ENCODE peak calls at places on chromosomes 11 and 22, in six cellular contexts. K, R, Z, Y, V and S are unnamed samples.
A peak's percentile ranks its signal among the peaks of the same experiment; 100 is the strongest.

GRCh38 chr22:42717197-42717967 is 3.3 kb downstream of the A4GALT start:
- DNase-seq in Z (no peak), R (peak; percentile 72), K (peak; percentile 47), Y (no peak), V (no peak), S (no peak)

GRCh38 chr11:796565-797299 is 1.3 kb downstream of the SLC25A22 start:
- DNase-seq in Y (peak; percentile 48), V (no peak), K (no peak), Z (no peak), R (no peak), S (no peak)

GRCh38 chr11:72671144-72672099 is 2.8 kb downstream of the PDE2A start:
- DNase-seq in Z (no peak), R (no peak), Y (no peak), K (no peak), V (no peak), S (no peak)

GRCh38 chr11:117037279-117037951 is 60.8 kb downstream of the SIK3 start:
- DNase-seq in V (no peak), Z (no peak), K (no peak), R (no peak), Y (no peak), S (no peak)

GRCh38 chr11:27627979-27628378 is 72.3 kb downstream of the BDNF start:
- DNase-seq in Y (no peak), V (no peak), R (no peak), Z (no peak), K (no peak), S (no peak)

GRCh38 chr11:95035316-95035715 is 10.3 kb downstream of the KDM4E start:
- DNase-seq in R (no peak), K (no peak), V (no peak), Y (no peak), Z (no peak), S (no peak)

GRCh38 chr11:64553554-64554201 is 37.3 kb upstream of the SLC22A12 start:
- DNase-seq in R (peak; percentile 74), Z (peak; percentile 75), K (peak; percentile 40), Y (peak; percentile 70), V (no peak), S (peak; percentile 65)

GRCh38 chr11:60609632-60610031 is 89.8 kb upstream of the MS4A8 start:
- DNase-seq in R (no peak), V (no peak), Z (no peak), K (no peak), Y (no peak), S (no peak)

GRCh38 chr11:85759915-85760314 is 51.0 kb downstream of the SYTL2 start:
- DNase-seq in K (no peak), Z (no peak), R (no peak), Y (no peak), V (no peak), S (peak; percentile 11)

GRCh38 chr11:12842933-12843636 is 166.0 kb upstream of the RASSF10 start:
- DNase-seq in Y (peak; percentile 75), K (peak; percentile 27), Z (no peak), V (no peak), R (no peak), S (no peak)

GRCh38 chr11:96960926-96961325 is 571.1 kb downstream of the JRKL start:
- DNase-seq in Y (no peak), V (no peak), R (no peak), Z (no peak), K (no peak), S (no peak)

GRCh38 chr11:35714882-35715612 is 52.5 kb downstream of the TRIM44 start:
- DNase-seq in Y (no peak), V (no peak), R (no peak), K (no peak), Z (no peak), S (peak; percentile 6)

GRCh38 chr11:43366597-43367121 is 7.9 kb downstream of the TTC17 start:
- DNase-seq in Z (no peak), V (no peak), R (no peak), Y (peak; percentile 39), K (no peak), S (no peak)

GRCh38 chr11:17643506-17644405 is 75.6 kb upstream of the MYOD1 start:
- DNase-seq in V (no peak), Z (no peak), Y (no peak), R (no peak), K (no peak), S (no peak)

GRCh38 chr11:26276798-26277424 is 55.0 kb upstream of the ANO3 start:
- DNase-seq in K (no peak), V (no peak), Y (peak; percentile 13), R (peak; percentile 51), Z (peak; percentile 64), S (peak; percentile 7)

GRCh38 chr22:25051073-25051472 is 98.6 kb downstream of the KIAA1671 start:
- DNase-seq in R (no peak), Z (no peak), Y (peak; percentile 27), K (no peak), V (no peak), S (no peak)

GRCh38 chr11:34654491-34655334 is 33.8 kb downstream of the EHF start:
- DNase-seq in R (no peak), Z (peak; percentile 64), V (no peak), Y (no peak), K (peak; percentile 94), S (no peak)

GRCh38 chr22:50027639-50028537 is 15.3 kb upstream of the IL17REL start:
- DNase-seq in Z (no peak), K (no peak), V (peak; percentile 45), R (no peak), Y (no peak), S (no peak)

GRCh38 chr11:84524422-84525051 is 1102.6 kb downstream of the DLG2 start:
- DNase-seq in Y (no peak), R (no peak), Z (no peak), V (no peak), K (no peak), S (no peak)

DNA sequence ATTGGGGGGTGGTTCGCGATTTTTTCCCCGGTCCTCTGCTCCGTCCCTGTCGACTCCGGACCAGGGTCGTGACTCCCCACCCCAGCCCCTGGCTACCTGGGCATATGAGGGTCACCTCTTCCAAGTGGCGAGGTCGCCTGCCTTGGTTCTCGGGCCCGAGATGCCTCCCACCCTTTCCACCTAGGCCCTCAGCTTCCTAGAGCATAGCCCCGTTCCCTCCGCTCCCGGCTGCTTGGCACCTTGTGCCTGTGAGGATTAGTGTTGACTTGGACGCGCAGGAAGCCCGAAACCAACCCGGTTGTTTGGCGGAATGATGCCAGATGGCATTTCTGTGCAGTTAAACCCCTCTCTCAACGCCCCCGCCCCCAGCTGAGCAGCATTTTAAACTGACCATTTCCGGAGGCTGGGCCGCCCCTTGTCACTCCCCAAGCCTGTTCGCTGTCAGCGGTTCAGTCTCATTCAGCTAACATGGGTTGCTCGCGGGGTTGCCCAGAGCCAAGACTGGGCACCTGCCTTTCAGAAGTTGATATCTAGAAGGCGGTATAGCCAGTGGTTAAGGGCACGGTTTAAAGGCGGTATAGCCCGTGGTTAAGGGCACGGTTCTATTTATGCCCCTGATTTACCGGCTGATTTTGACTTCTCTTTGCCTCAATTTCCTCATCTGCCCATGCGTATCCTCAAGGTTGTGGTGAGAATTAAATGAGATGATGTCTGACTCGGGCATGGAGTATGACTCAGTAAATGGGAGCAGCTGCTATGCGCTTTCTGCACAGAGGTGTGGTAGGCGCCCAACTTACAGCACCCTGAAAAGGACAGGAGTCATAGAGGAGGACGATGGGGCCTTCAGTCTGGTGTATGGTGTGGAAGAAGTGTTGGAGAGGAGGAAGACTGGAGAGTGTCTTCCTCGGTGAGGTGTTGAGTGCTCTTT is 639 bp downstream of the INCENP start:
- DNase-seq in Z (no peak), R (no peak), Y (peak; percentile 67), K (peak; percentile 46), V (no peak), S (peak; percentile 30)
- TF ChIP-seq POLR2A in Z (no peak), R (no peak), Y (peak; percentile 56), K (no peak), V (no peak), S (peak; percentile 14)

GRCh38 chr22:36365020-36365411 is 22.8 kb downstream of the MYH9 start:
- DNase-seq in R (peak; percentile 75), Z (no peak), Y (peak; percentile 64), V (no peak), K (peak; percentile 88), S (no peak)
- TF ChIP-seq POLR2A in R (peak; percentile 70), Z (no peak), Y (no peak), V (no peak), K (no peak), S (no peak)

GRCh38 chr11:130181295-130182272 is 22.0 kb downstream of the ST14 start:
- DNase-seq in Y (no peak), K (peak; percentile 83), V (no peak), Z (no peak), R (no peak), S (peak; percentile 21)
- TF ChIP-seq POLR2A in Y (no peak), K (peak; percentile 26), V (no peak), Z (no peak), R (no peak), S (no peak)

GRCh38 chr22:41528132-41528766 is 16.0 kb downstream of the POLR3H start:
- DNase-seq in Y (no peak), Z (no peak), V (no peak), K (no peak), R (no peak), S (no peak)
- TF ChIP-seq POLR2A in Y (peak; percentile 64), Z (no peak), V (no peak), K (no peak), R (no peak), S (no peak)

GRCh38 chr22:40856513-40857308 is at the start of the genes ST13 and XPNPEP3:
- DNase-seq in R (peak; percentile 98), K (peak; percentile 99), Y (peak; percentile 87), V (peak; percentile 98), Z (peak; percentile 95), S (peak; percentile 71)
- TF ChIP-seq POLR2A in R (peak; percentile 87), K (peak; percentile 63), Y (peak; percentile 77), V (peak; percentile 76), Z (peak; percentile 80), S (peak; percentile 50)

DNA sequence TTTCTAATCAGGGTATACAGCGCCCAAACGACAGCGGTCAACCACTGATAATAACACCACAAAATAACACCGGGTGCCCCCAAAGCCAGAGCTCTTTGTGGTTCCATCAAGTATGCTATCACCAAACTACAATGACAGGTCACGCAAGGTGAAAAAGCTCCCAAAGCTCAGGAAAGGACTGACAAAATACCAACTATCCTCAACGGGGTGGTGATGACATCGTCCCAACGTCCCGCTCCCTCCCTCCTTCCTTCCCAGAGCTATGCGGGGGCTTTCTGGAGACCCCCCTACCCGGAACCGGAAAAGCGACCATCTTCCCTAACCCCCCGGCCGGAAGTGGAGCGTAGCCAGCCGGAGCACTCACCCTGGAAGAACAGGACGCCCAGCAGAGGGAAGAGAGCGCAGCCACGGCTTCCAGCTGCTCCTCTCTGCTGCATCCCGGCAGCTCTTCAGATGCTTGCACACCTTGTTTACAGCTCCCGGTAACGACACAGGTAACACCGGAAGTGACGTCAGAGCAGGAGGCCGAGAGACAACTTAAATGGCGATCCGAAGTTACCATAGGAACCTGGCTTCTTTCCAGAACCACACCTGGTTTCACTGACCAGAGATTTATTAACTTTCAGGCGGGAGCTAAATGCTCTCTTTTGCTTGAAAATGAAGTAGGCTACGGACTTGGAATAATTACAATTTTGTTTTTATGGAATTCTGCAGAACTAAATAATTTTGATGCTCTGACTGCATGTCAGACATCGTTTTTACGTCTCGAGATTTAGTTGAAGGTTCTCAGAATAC is at the start of gene MPZL3:
- DNase-seq in Y (peak; percentile 82), R (peak; percentile 46), V (peak; percentile 77), K (peak; percentile 63), Z (peak; percentile 72), S (peak; percentile 20)
- TF ChIP-seq POLR2A in Y (no peak), R (no peak), V (no peak), K (no peak), Z (no peak), S (no peak)